ENCODE peak calls at places on chromosomes 12 and 14, in nine cellular contexts. I is NCI-H2081; W is ELR; E is HT-29; C is nephron progenitor cell; G is A549; M is stimulated activated CD8-positive, alpha-beta memory T cell treated with anti-CD3 and anti-CD28 coated beads, Interleukin-15, amount 100 ng/mL, for 48 hours; D is SW 1271; J is stimulated activated CD4-positive, alpha-beta T cell treated with anti-CD3 and anti-CD28 coated beads, Interleukin-15, amount 100 ng/mL, for 24 hours. O is an unnamed sample.

GRCh38 chr12:55847033-55847432 is 4.3 kb upstream of the MMP19 start:
- DNase-seq in I (no peak), C (no peak), D (peak), J (peak), M (no peak), E (no peak), G (no peak), W (peak), O (peak)

GRCh38 chr14:95741051-95741490 is 27.1 kb upstream of the TCL1A start:
- DNase-seq in W (peak), G (no peak), J (no peak), C (no peak), E (no peak), I (peak), M (no peak), D (peak), O (no peak)

GRCh38 chr12:8636581-8636980 is 23.9 kb upstream of the AICDA start:
- DNase-seq in D (no peak), J (no peak), W (no peak), E (no peak), I (no peak), G (no peak), C (no peak), M (no peak), O (no peak)

GRCh38 chr12:109085590-109085989 is 7.7 kb downstream of the ALKBH2 start:
- DNase-seq in G (no peak), D (no peak), I (no peak), E (no peak), C (no peak), J (no peak), W (no peak), M (no peak), O (no peak)

GRCh38 chr12:101877816-101878811 is 734 bp downstream of the DRAM1 start:
- DNase-seq in W (peak), D (peak), G (peak), M (no peak), J (no peak), E (peak), C (no peak), I (no peak), O (no peak)

GRCh38 chr12:12684375-12685106 is 11.4 kb downstream of the GPR19 start:
- DNase-seq in I (peak), D (no peak), M (no peak), J (peak), W (peak), C (peak), G (peak), E (peak), O (peak)

GRCh38 chr14:55221186-55221585 is 29.8 kb upstream of the DLGAP5 start:
- DNase-seq in I (no peak), E (no peak), C (no peak), G (no peak), J (no peak), D (peak), W (peak), M (no peak), O (peak)

GRCh38 chr12:132327351-132328171 is 1.8 kb downstream of the GALNT9 start:
- DNase-seq in C (peak), J (peak), I (no peak), D (peak), M (peak), E (peak), G (peak), W (peak), O (peak)

GRCh38 chr14:51786227-51786626 is 74.2 kb upstream of the GNG2 start:
- DNase-seq in J (no peak), I (no peak), E (no peak), C (no peak), W (no peak), G (no peak), M (no peak), D (no peak), O (no peak)

GRCh38 chr12:71627438-71628002 is 36.1 kb downstream of the ZFC3H1 start:
- DNase-seq in W (no peak), E (peak), J (no peak), M (no peak), D (no peak), C (no peak), G (no peak), I (no peak), O (no peak)

GRCh38 chr12:48110691-48111315 is 4.9 kb upstream of the SENP1 start:
- DNase-seq in C (no peak), W (peak), D (no peak), J (no peak), I (no peak), E (peak), G (no peak), M (no peak), O (no peak)

GRCh38 chr12:119630962-119631550 is 36.9 kb upstream of the PRKAB1 start:
- DNase-seq in J (no peak), M (no peak), E (no peak), D (no peak), W (no peak), I (no peak), C (no peak), G (no peak), O (no peak)

GRCh38 chr12:118850244-118850825 is 131.0 kb upstream of the SRRM4 start:
- DNase-seq in E (peak), I (peak), W (peak), D (peak), C (peak), G (peak), J (peak), M (no peak), O (peak)

GRCh38 chr12:8037947-8038346 is 5.4 kb downstream of the FOXJ2 start:
- DNase-seq in W (no peak), D (no peak), I (no peak), G (no peak), C (peak), M (no peak), E (no peak), J (peak), O (no peak)

GRCh38 chr12:120579179-120579578 is 2.0 kb downstream of the POP5 start:
- DNase-seq in D (no peak), J (no peak), E (no peak), M (no peak), G (no peak), W (no peak), C (no peak), I (no peak), O (no peak)

GRCh38 chr14:74860899-74861733 is 14.8 kb downstream of the PROX2 start:
- DNase-seq in M (peak), W (peak), D (peak), G (peak), C (peak), J (peak), E (peak), I (peak), O (peak)

GRCh38 chr14:53539489-53540126 is 386.5 kb upstream of the DDHD1 start:
- DNase-seq in I (peak), M (peak), E (peak), G (peak), C (peak), J (peak), D (peak), W (peak), O (peak)

GRCh38 chr14:89921346-89921745 is 33.2 kb downstream of the EFCAB11 start:
- DNase-seq in I (no peak), G (no peak), M (no peak), W (peak), E (no peak), D (no peak), J (no peak), C (no peak), O (no peak)

GRCh38 chr12:31203261-31203660 is 122.7 kb downstream of the SINHCAF start:
- DNase-seq in E (no peak), D (no peak), J (no peak), C (no peak), M (no peak), W (peak), I (no peak), G (no peak), O (no peak)

GRCh38 chr12:47184813-47185212 is 105.1 kb upstream of the AMIGO2 start:
- DNase-seq in I (no peak), G (no peak), W (no peak), M (no peak), J (no peak), E (peak), D (no peak), C (no peak), O (no peak)

GRCh38 chr14:104238424-104239184 is 100.2 kb downstream of the KIF26A start:
- DNase-seq in J (no peak), C (no peak), D (no peak), E (no peak), G (no peak), W (no peak), M (no peak), I (no peak), O (no peak)

GRCh38 chr12:120581998-120582397 is 796 bp upstream of the POP5 start:
- DNase-seq in M (no peak), E (no peak), C (no peak), J (peak), D (no peak), G (no peak), I (no peak), W (peak), O (no peak)